ENCODE peak calls at places on chromosome 1, in seven cellular contexts. D is HL-60; J is tibial artery; M is PC-3; G is naive thymus-derived CD4-positive, alpha-beta T cell; N is CD8-positive, alpha-beta memory T cell; X is Panc1. I is an unnamed sample.

GRCh38 chr1:112524251-112524650 is 15.5 kb downstream of the WNT2B start:
- DNase-seq in N (no peak), X (no peak), J (no peak), G (no peak), D (no peak), M (no peak), I (no peak)

GRCh38 chr1:233326319-233326994 is 1.1 kb upstream of the MAP3K21 start:
- DNase-seq in D (no peak), X (no peak), G (no peak), M (no peak), N (no peak), J (no peak), I (no peak)

GRCh38 chr1:205666372-205667166 is 13.7 kb downstream of the SLC45A3 start:
- DNase-seq in G (no peak), M (no peak), X (no peak), J (no peak), D (no peak), N (no peak), I (no peak)

GRCh38 chr1:227943354-227943753 is 4.4 kb downstream of the WNT9A start:
- DNase-seq in X (no peak), G (no peak), N (peak; percentile 20), M (no peak), J (no peak), D (no peak), I (no peak)

GRCh38 chr1:65146908-65147423 is 1.0 kb upstream of the AK4 start:
- DNase-seq in N (no peak), M (peak; percentile 49), J (no peak), X (no peak), D (no peak), G (no peak), I (no peak)

GRCh38 chr1:18118078-18118477 is 10.5 kb downstream of the IGSF21 start:
- DNase-seq in G (no peak), N (no peak), D (no peak), M (no peak), X (no peak), J (no peak), I (no peak)

GRCh38 chr1:150456161-150456647 is 31.0 kb upstream of the TARS2 start:
- DNase-seq in D (no peak), M (no peak), N (no peak), G (no peak), X (no peak), J (no peak), I (no peak)

GRCh38 chr1:212950243-212951057 is at the start of gene VASH2:
- DNase-seq in J (peak; percentile 90), M (peak; percentile 91), G (peak; percentile 3), D (peak; percentile 20), X (no peak), N (no peak), I (peak; percentile 77)

DNA sequence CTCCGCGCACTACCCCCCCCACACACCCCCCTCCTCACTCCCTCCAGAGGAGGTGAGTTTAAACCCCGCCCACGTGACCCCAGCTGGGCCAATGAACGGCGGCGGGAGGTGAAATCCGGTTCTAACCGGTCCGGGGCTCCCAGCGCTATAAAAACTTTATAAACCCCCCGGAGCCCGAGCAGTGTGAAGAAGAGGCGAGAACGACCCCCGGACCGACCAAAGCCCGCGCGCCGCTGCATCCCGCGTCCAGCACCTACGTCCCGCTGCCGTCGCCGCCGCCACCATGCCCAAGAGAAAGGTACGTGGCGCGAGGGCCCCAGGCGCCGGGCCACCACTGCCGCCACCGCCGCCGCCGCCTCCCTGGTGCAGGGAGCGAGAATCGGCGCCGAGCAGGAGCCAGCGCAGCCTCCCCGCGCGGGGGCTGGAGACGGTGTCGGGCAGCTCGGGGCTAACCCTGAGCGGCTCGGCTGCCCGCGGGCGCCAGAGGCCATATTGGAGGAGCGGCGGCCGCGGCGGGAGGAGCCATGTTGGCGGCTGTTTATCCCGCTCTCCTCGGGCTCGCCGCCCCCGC is at the start of gene HMGN2:
- DNase-seq in D (peak; percentile 97), G (peak; percentile 83), M (peak; percentile 87), N (peak; percentile 93), J (peak; percentile 93), X (peak; percentile 43), I (peak; percentile 77)
- H3K27ac ChIP-seq in D (peak within 1 kb of the TSS; percentile 99), G (peak within 1 kb of the TSS; percentile 100), M (peak within 1 kb of the TSS; percentile 96), N (peak within 1 kb of the TSS; percentile 92), J (peak within 1 kb of the TSS; percentile 100), X (peak within 1 kb of the TSS; percentile 86), I (no peak within 1 kb of the TSS)

DNA sequence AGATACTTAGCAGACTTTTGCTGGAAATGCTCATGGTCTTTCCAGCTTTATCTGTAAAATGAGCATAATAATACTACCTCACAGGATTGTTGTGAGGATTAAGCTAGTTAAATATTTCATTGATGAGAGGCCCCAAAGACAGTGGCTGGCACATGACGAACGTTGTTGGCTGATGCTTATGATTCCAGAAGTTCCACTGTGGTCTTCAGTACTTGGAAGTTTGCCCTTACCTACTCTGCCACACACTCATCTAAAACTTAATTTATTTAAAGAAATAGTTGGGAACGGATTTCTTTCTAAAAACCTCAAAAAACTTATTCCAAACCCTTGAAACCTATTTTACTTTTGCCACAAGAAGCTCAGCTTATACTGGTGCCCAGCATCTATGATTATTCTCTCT is 170.7 kb downstream of the DHRS3 start:
- DNase-seq in X (no peak), D (no peak), M (no peak), J (no peak), N (no peak), G (no peak), I (no peak)
- H3K27ac ChIP-seq in X (peak overlapping the region; percentile 57), D (no peak overlapping the region), M (no peak overlapping the region), J (peak overlapping the region; percentile 78), N (peak overlapping the region; percentile 74), G (no peak overlapping the region), I (no peak overlapping the region)

DNA sequence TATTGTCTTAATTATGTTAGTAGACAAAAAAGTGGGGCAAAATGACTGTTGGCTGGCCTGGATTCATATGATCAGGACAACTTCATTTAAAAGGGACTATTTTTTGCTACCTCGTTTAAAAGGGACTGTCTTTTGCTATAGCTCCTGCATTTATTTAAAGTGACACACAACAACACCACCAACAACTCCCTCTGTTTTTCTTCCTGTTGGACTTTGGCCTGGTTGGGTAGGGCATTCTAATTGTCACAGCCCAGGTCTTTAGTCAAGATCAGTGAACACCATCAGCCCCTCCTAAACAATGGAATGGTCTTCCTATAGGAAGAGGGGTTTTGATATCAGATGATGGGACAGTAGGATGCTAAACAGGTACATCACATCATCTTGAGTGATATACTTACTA is 241.8 kb downstream of the GPR52 start:
- DNase-seq in M (no peak), N (no peak), X (no peak), J (no peak), D (no peak), G (no peak), I (no peak)
- H3K27ac ChIP-seq in M (no peak overlapping the region), N (no peak overlapping the region), X (no peak overlapping the region), J (no peak overlapping the region), D (no peak overlapping the region), G (no peak overlapping the region), I (no peak overlapping the region)

GRCh38 chr1:193066606-193067005 is 7.2 kb downstream of the RO60 start:
- DNase-seq in D (no peak), N (no peak), G (no peak), X (no peak), J (no peak), M (no peak), I (no peak)

GRCh38 chr1:193069748-193070394 is 10.5 kb downstream of the RO60 start:
- DNase-seq in D (no peak), J (no peak), X (no peak), M (peak; percentile 15), G (no peak), N (no peak), I (no peak)

GRCh38 chr1:193070395-193070753 is 11.0 kb downstream of the RO60 start:
- DNase-seq in D (no peak), G (no peak), N (no peak), M (no peak), X (no peak), J (no peak), I (no peak)

GRCh38 chr1:193068013-193068412 is 8.6 kb downstream of the RO60 start:
- DNase-seq in X (no peak), M (no peak), G (no peak), N (no peak), J (no peak), D (no peak), I (no peak)

DNA sequence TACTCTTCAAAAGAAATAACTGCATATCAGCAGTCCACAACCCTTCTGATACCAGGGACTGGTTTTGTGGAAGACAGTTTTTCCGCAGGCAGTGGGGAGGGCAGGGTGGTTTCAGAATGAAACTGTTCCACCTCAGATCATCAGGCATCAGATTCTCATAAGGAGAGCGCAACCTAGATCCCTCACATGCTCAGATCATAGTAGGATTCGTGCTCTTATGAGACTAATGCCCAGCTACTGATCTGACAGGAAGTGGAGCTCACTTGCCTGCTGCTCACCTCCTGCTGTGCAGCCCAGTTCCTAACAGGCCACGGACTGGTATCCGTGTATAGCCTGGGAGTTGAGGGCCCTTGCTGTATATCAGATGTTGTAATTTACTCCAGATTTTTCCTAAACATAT is 11.5 kb downstream of the RO60 start:
- DNase-seq in N (no peak), G (no peak), D (no peak), J (no peak), X (no peak), M (no peak), I (no peak)
- H3K27ac ChIP-seq in N (peak overlapping the region; percentile 35), G (peak overlapping the region; percentile 20), D (no peak overlapping the region), J (no peak overlapping the region), X (no peak overlapping the region), M (no peak overlapping the region), I (no peak overlapping the region)

GRCh38 chr1:68370101-68370915 is 79.4 kb downstream of the RPE65 start:
- DNase-seq in D (no peak), J (no peak), X (no peak), N (no peak), M (no peak), G (no peak), I (no peak)
- H3K27ac ChIP-seq in D (no peak overlapping the region), J (no peak overlapping the region), X (no peak overlapping the region), N (no peak overlapping the region), M (no peak overlapping the region), G (no peak overlapping the region), I (no peak overlapping the region)

GRCh38 chr1:46536527-46536926 is 14.9 kb downstream of the KNCN start:
- DNase-seq in M (no peak), D (no peak), X (no peak), N (no peak), J (no peak), G (no peak), I (no peak)

GRCh38 chr1:46539968-46540367 is 11.5 kb downstream of the KNCN start:
- DNase-seq in M (peak; percentile 76), G (no peak), D (no peak), X (peak; percentile 13), J (no peak), N (no peak), I (no peak)

GRCh38 chr1:46535063-46535462 is 16.4 kb downstream of the KNCN start:
- DNase-seq in N (no peak), X (peak; percentile 25), J (no peak), G (no peak), M (peak; percentile 59), D (peak; percentile 51), I (no peak)

GRCh38 chr1:46538147-46538546 is 13.3 kb downstream of the KNCN start:
- DNase-seq in G (no peak), D (no peak), J (no peak), N (no peak), M (no peak), X (no peak), I (no peak)

DNA sequence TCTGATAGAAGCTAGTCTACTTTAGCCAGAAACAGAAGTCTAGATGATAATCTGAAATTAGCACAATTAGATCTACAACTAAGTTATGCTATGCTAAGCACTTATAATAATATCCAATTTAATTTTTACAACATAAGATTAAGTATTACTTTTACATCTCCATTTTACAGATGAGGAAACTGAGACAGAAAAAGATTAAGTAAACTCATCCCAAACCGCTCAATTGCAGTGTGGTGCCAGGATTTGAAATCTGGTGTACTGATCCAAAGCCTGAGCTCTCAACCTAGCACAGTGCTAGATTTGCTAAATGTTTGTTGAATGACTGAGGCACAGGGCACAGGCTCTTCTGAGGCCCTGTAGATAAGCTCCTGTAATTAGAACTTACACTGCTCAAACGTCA is 13.8 kb downstream of the KNCN start:
- DNase-seq in N (no peak), G (no peak), J (no peak), X (no peak), D (no peak), M (no peak), I (no peak)
- H3K27ac ChIP-seq in N (no peak overlapping the region), G (no peak overlapping the region), J (no peak overlapping the region), X (no peak overlapping the region), D (no peak overlapping the region), M (no peak overlapping the region), I (no peak overlapping the region)